ENCODE peak calls at places on chromosomes 5 and 9, in nine cellular contexts. S is CD8-positive, alpha-beta T cell; N is mesendoderm; C is sigmoid colon; P is foreskin keratinocyte; L is ascending aorta; K is OCI-LY7; Q is spleen; U is aorta. V is an unnamed sample. For H3K4me1, the result is how much of the 10 kb centered on the place peaks cover.

GRCh38 chr9:136645343-136645902 is 17.3 kb upstream of the EGFL7 start:
- DNase-seq in K (no peak), N (no peak), S (no peak), Q (no peak), P (no peak), U (no peak), L (no peak), C (no peak), V (no peak)

GRCh38 chr5:154523704-154524103 is 45.7 kb upstream of the HAND1 start:
- DNase-seq in C (no peak), P (peak), K (no peak), Q (no peak), S (no peak), U (no peak), N (peak), L (no peak), V (no peak)

GRCh38 chr9:6440405-6440804 is 27.4 kb downstream of the UHRF2 start:
- DNase-seq in U (no peak), K (no peak), Q (no peak), P (no peak), S (no peak), C (no peak), L (no peak), N (no peak), V (no peak)

GRCh38 chr9:106862115-106862945 is 636 bp upstream of the ZNF462 start:
- DNase-seq in Q (no peak), P (no peak), N (peak), S (no peak), L (no peak), C (peak), K (no peak), U (peak), V (peak)

GRCh38 chr9:69645488-69645887 is 26.7 kb downstream of the APBA1 start:
- DNase-seq in C (no peak), N (peak), K (no peak), P (peak), U (no peak), L (no peak), S (no peak), Q (no peak), V (no peak)

GRCh38 chr5:68505917-68506860 is 290.6 kb downstream of the PIK3R1 start:
- DNase-seq in P (no peak), K (no peak), N (no peak), S (no peak), C (no peak), U (no peak), Q (no peak), L (no peak), V (no peak)

GRCh38 chr9:70601000-70601929 is 186.8 kb upstream of the KLF9 start:
- DNase-seq in L (peak), Q (peak), U (peak), N (no peak), P (peak), S (no peak), C (peak), K (no peak), V (peak)

GRCh38 chr9:86082870-86083269 is 16.5 kb downstream of the GOLM1 start:
- DNase-seq in P (no peak), C (no peak), Q (no peak), U (no peak), N (no peak), L (no peak), K (no peak), S (no peak), V (no peak)

DNA sequence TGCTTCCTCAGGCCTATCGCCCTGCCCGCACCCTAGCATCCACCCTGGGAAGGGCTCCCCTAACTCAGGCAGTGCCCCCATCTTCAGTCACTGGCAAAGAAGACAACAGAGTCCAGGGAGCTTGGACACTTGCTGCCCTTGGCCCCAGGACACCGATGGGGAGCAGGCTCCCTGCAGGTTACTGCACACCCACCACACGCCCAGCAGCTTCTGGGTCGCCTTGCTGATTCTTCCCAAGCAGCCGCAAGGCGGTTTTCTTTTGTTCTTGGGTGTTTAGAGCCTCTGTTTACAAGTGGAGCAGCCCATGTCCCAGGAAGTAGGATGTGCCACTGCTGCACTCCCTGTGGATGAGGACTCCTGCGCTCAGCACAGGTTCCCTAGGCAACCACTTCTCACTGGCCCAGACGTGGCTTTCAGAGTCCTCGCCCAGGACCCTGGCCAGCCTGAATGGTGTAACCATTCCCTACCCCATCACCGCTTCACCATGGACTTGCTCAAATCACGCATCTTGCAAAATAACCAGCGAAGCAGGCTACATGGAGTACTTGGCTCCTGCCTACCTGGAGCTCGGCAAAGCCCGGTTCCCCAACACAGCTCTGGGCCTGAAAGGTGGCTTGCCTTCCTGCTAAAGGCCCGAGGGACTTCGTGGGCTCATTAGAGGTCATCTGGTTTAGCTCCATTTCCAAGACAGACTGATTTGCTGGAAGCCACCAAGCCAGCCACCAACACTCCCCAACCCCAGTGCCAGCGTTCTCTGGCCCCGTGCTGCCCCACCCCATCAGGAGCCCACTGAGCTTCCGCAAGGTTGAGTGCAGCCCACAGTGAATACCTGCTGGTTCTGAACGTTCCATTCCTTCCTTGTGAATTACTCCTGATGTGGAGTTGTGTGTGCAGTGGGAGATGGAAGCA is 60.0 kb downstream of the PSMB7 start:
- DNase-seq in S (no peak), U (no peak), C (no peak), N (no peak), K (no peak), P (no peak), Q (no peak), L (peak), V (no peak)
- H3K4me1 ChIP-seq in S (under half), U (under half), C (under half), N (under half), K (under half), P (under half), Q (under half), L (under half), V (under half)

GRCh38 chr5:150649828-150650712 is 9.6 kb downstream of the SYNPO start:
- DNase-seq in U (peak), S (no peak), Q (no peak), N (no peak), L (no peak), K (no peak), P (no peak), C (no peak), V (no peak)
- H3K4me1 ChIP-seq in U (under half), S (under half), Q (under half), N (under half), L (half or more), K (under half), P (under half), C (under half), V (half or more)

GRCh38 chr5:56815657-56816545 is 552 bp downstream of the MAP3K1 start:
- DNase-seq in S (peak), Q (peak), L (peak), U (peak), P (no peak), N (peak), C (peak), K (peak), V (no peak)
- H3K4me1 ChIP-seq in S (under half), Q (under half), L (under half), U (under half), P (under half), N (under half), C (under half), K (half or more), V (under half)

GRCh38 chr5:55988979-55989612 is 5.7 kb downstream of the IL6ST start:
- DNase-seq in N (no peak), L (no peak), C (no peak), S (no peak), P (no peak), K (no peak), U (no peak), Q (no peak), V (no peak)

GRCh38 chr5:55985181-55985580 is 9.6 kb downstream of the IL6ST start:
- DNase-seq in Q (no peak), P (no peak), U (no peak), K (no peak), S (no peak), N (no peak), C (no peak), L (no peak), V (no peak)

GRCh38 chr5:55986931-55987330 is 7.8 kb downstream of the IL6ST start:
- DNase-seq in Q (no peak), P (no peak), U (no peak), N (no peak), S (no peak), L (no peak), K (no peak), C (no peak), V (no peak)

GRCh38 chr5:55982957-55983381 is 11.8 kb downstream of the IL6ST start:
- DNase-seq in Q (no peak), L (no peak), C (no peak), N (peak), K (no peak), P (no peak), S (no peak), U (no peak), V (no peak)

DNA sequence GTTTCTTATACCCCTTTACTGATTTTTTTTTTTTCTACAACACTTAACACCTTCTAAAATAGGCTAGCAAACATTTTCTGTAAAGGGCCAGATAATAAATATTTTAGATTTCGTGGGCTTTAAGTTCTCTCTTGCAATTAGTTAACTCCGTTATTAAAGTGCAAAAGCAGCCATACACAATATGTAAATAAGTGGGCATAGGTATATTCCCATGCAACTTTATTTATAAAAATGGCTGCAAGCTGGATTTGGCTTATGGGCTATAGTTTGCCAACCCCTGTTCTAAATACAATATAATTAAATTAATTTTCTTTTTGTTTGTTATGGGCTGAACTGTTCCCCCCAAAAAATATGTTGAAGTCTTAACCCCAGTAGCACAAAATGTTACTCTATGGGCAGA is 10.8 kb downstream of the IL6ST start:
- DNase-seq in U (no peak), S (no peak), K (no peak), N (no peak), P (no peak), Q (no peak), C (no peak), L (no peak), V (no peak)
- H3K4me1 ChIP-seq in U (under half), S (under half), K (under half), N (under half), P (under half), Q (under half), C (under half), L (under half), V (under half)

V was measured in gastrocnemius medialis.